ENCODE peak calls at places on chromosomes 13 and 19, in five cellular contexts. P, M, J, B and F are unnamed samples.

GRCh38 chr13:59843040-59843439 is 320.7 kb downstream of the DIAPH3 start:
- DNase-seq in J (no peak), M (peak), P (no peak), B (no peak), F (no peak)

GRCh38 chr19:45448887-45449299 is 18.9 kb upstream of the FOSB start:
- DNase-seq in P (no peak), J (no peak), M (peak), B (no peak), F (peak)

GRCh38 chr19:11058246-11059030 is 30.8 kb upstream of the LDLR start:
- DNase-seq in J (no peak), B (no peak), P (no peak), M (no peak), F (no peak)

GRCh38 chr19:29841559-29842367 is 30.0 kb downstream of the CCNE1 start:
- DNase-seq in P (peak), M (peak), J (peak), B (no peak), F (peak)

GRCh38 chr13:42981853-42982252 is 10.2 kb downstream of the EPSTI1 start:
- DNase-seq in B (no peak), M (peak), P (no peak), J (no peak), F (no peak)

GRCh38 chr13:113814435-113814821 is 49.4 kb downstream of the GAS6 start:
- DNase-seq in P (no peak), B (peak), M (peak), J (peak), F (no peak)

GRCh38 chr19:48807590-48808308 is 3.1 kb downstream of the BCAT2 start:
- DNase-seq in J (no peak), M (no peak), P (no peak), B (no peak), F (no peak)

GRCh38 chr19:660793-661426 is 2.1 kb downstream of the RNF126 start:
- DNase-seq in J (no peak), B (no peak), M (no peak), P (no peak), F (no peak)

GRCh38 chr13:75465236-75465635 is 16.7 kb downstream of the TBC1D4 start:
- DNase-seq in B (no peak), J (no peak), P (no peak), M (no peak), F (no peak)

GRCh38 chr13:27273658-27274425 is 3.2 kb downstream of the RASL11A start:
- DNase-seq in J (peak), M (no peak), B (no peak), P (no peak), F (peak)

GRCh38 chr19:58054792-58055482 is 4.1 kb upstream of the ZNF135 start:
- DNase-seq in M (no peak), J (peak), P (no peak), B (no peak), F (no peak)

GRCh38 chr19:42113641-42114348 is 18.5 kb downstream of the POU2F2 start:
- DNase-seq in J (peak), M (peak), B (no peak), P (peak), F (peak)

GRCh38 chr19:51075998-51076397 is 6.7 kb downstream of the KLK14 start:
- DNase-seq in M (peak), J (no peak), P (no peak), B (no peak), F (no peak)

GRCh38 chr13:42487221-42487620 is 86.7 kb upstream of the TNFSF11 start:
- DNase-seq in J (peak), B (no peak), M (peak), P (no peak), F (no peak)

GRCh38 chr13:48131481-48131992 is 36.6 kb upstream of the MED4 start:
- DNase-seq in B (no peak), J (no peak), P (no peak), M (no peak), F (no peak)

GRCh38 chr13:113066142-113066455 is 39.5 kb upstream of the F7 start:
- DNase-seq in M (no peak), B (peak), J (no peak), P (no peak), F (no peak)

GRCh38 chr13:111516712-111517640 is 196.5 kb downstream of the TEX29 start:
- DNase-seq in B (peak), J (no peak), M (no peak), P (no peak), F (no peak)

GRCh38 chr19:10760268-10760944 is 42.5 kb downstream of the DNM2 start:
- DNase-seq in P (no peak), B (no peak), J (no peak), M (peak), F (no peak)

GRCh38 chr19:39246951-39247669 is 1.5 kb downstream of the IFNL4 start:
- DNase-seq in M (no peak), B (peak), P (no peak), J (no peak), F (no peak)

GRCh38 chr13:90594694-90595093 is 752.8 kb upstream of the MIR17HG start:
- DNase-seq in M (peak), P (peak), J (peak), B (no peak), F (peak)

GRCh38 chr13:69595181-69595580 is 512.4 kb upstream of the ATXN8OS start:
- DNase-seq in B (no peak), J (no peak), P (no peak), M (peak), F (no peak)

GRCh38 chr13:35859981-35860380 is 271.2 kb downstream of the DCLK1 start:
- DNase-seq in M (no peak), J (no peak), P (no peak), B (no peak), F (no peak)

GRCh38 chr13:87123987-87124784 is 547.0 kb upstream of the SLITRK5 start:
- DNase-seq in B (no peak), M (peak), P (peak), J (peak), F (peak)

DNA sequence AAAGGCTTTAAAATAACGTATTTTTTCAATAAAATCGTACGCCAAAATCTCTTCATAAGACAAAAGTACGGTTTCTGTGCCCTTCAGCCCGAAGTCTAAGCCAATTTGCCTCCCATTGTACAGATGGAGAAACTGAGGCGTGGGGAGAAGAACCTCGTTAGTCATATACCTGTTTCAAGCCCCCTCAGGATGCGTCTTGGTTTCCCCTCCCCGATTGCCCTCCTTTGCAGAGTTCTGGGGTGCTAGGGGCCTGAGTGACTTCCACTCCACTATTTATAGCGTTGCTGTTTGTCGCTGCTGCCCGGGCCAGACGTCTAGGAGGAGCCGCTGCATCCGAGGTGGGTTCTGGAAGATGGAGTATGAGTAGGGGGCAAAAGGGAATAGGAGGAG is 2.3 kb upstream of the LTBP4 start:
- DNase-seq in M (no peak), J (no peak), P (no peak), B (no peak), F (no peak)
- TF ChIP-seq CTCF in M (no peak), J (no peak), P (no peak), B (no peak), F (no peak)

GRCh38 chr13:53198017-53198416 is 169.4 kb downstream of the OLFM4 start:
- DNase-seq in B (no peak), M (no peak), J (no peak), P (no peak), F (peak)
- TF ChIP-seq CTCF in B (no peak), M (no peak), J (no peak), P (no peak), F (no peak)

GRCh38 chr19:17103177-17103576 is 27.6 kb downstream of the MYO9B start:
- DNase-seq in B (no peak), J (peak), P (no peak), M (peak), F (peak)
- TF ChIP-seq CTCF in B (peak), J (peak), P (peak), M (peak), F (peak)

GRCh38 chr19:1768248-1768647 is 14.9 kb downstream of the ONECUT3 start:
- DNase-seq in P (no peak), J (no peak), M (no peak), B (no peak), F (no peak)
- TF ChIP-seq CTCF in P (peak), J (peak), M (peak), B (no peak), F (no peak)

GRCh38 chr13:32427852-32428580 is at the start of gene N4BP2L1:
- DNase-seq in P (no peak), B (no peak), M (peak), J (peak), F (peak)
- TF ChIP-seq CTCF in P (no peak), B (no peak), M (no peak), J (no peak), F (no peak)

DNA sequence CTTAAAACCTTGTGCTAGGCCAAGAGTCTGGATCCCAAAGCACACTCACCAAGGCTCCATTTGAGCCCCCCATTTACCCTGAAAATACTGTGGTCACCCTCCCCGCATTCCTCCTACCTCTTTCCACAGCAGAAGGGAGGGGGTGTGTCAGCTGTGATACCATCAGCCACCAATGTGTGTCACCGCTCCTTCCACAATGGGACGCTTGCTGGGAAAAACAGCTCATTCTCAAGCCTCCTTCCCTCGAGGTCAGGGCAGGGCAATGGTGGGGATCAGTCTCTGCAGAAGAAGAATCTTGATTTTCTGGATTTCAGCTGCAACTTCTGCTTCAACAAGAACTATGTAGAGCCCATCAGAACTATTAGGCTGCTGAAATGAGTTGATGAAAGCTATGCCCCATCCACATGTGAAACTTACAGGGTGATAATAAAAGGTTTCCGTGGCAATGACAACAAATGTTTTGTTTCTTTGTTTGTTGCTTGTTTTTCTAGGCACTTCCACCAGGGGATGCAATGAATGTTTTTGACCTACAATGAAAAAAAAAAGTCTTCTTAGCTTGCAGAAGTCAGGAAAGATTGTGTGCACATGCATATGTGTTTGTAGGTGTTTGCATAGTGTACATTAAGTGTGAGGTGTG is 26.4 kb upstream of the ZNF507 start:
- DNase-seq in J (no peak), M (peak), P (no peak), B (no peak), F (peak)
- TF ChIP-seq CTCF in J (peak), M (peak), P (no peak), B (peak), F (no peak)

GRCh38 chr13:24308488-24309020 is 826 bp upstream of the C1QTNF9 start:
- DNase-seq in J (no peak), M (no peak), B (no peak), P (no peak), F (no peak)

GRCh38 chr13:24308068-24308445 is 1.3 kb upstream of the C1QTNF9 start:
- DNase-seq in M (no peak), P (no peak), B (no peak), J (no peak), F (no peak)

DNA sequence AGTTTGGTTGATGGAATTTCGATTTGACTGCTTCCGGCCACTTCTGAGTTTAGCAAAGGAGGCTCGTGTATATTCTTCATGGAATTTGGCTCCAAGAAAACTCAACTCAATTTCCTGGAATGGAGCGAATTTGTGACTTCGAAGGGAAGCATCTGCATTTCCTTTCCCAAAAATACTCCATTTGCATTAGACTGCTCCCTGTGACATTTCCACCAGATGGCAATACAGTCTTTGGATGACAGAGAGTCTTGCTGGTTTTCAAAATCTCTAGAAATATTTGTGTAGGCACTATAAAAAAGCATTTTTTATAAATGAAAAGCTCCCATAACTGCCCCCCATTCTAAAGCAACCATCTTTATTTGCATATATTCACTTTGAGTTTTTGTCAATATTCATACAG is 4.1 kb downstream of the C1QTNF9 start:
- DNase-seq in B (no peak), P (no peak), M (peak), J (peak), F (peak)
- TF ChIP-seq CTCF in B (no peak), P (no peak), M (peak), J (peak), F (peak)

GRCh38 chr13:19606152-19606551 is 27.3 kb upstream of the MPHOSPH8 start:
- DNase-seq in M (peak), B (no peak), J (no peak), P (no peak), F (peak)

GRCh38 chr13:19605161-19605955 is 28.1 kb upstream of the MPHOSPH8 start:
- DNase-seq in B (no peak), M (peak), J (no peak), P (no peak), F (peak)

GRCh38 chr13:19597523-19597922 is 35.9 kb upstream of the MPHOSPH8 start:
- DNase-seq in M (peak), P (no peak), J (peak), B (no peak), F (peak)

GRCh38 chr13:19604306-19604705 is 29.2 kb upstream of the MPHOSPH8 start:
- DNase-seq in J (no peak), P (no peak), B (no peak), M (peak), F (no peak)

GRCh38 chr13:19601749-19602725 is 31.4 kb upstream of the MPHOSPH8 start:
- DNase-seq in M (peak), B (peak), J (no peak), P (no peak), F (peak)
- TF ChIP-seq CTCF in M (peak), B (no peak), J (no peak), P (no peak), F (no peak)